ENCODE peak calls at places on chromosomes 16 and 17, in eight cellular contexts. One of them, this sample, is unnamed.
A peak's percentile ranks its signal among the peaks of the same experiment; 100 is the strongest.

GRCh38 chr17:30947796-30948195 is 23.0 kb upstream of the RNF135 start:
- DNase-seq in naive thymus-derived CD8-positive, alpha-beta T cell: no peak
- DNase-seq in adipocyte: no peak
- DNase-seq in prostate gland: no peak
- DNase-seq in activated CD4-positive, alpha-beta T cell treated with anti-CD3 and anti-CD28 coated beads, Interleukin-2, amount 50 U/mL, for 4 hours: no peak
- DNase-seq in AG04450: no peak
- DNase-seq in ascending aorta: no peak
- DNase-seq in colonic mucosa: no peak
- DNase-seq in this sample: no peak

GRCh38 chr16:12323007-12323699 is 346.6 kb downstream of the SNX29 start:
- DNase-seq in naive thymus-derived CD8-positive, alpha-beta T cell: peak; percentile 76
- DNase-seq in adipocyte: no peak
- DNase-seq in prostate gland: no peak
- DNase-seq in activated CD4-positive, alpha-beta T cell treated with anti-CD3 and anti-CD28 coated beads, Interleukin-2, amount 50 U/mL, for 4 hours: no peak
- DNase-seq in AG04450: no peak
- DNase-seq in ascending aorta: no peak
- DNase-seq in colonic mucosa: no peak
- DNase-seq in this sample: no peak

GRCh38 chr17:81391964-81392908 is 3.0 kb upstream of the BAHCC1 start:
- DNase-seq in naive thymus-derived CD8-positive, alpha-beta T cell: no peak
- DNase-seq in adipocyte: peak; percentile 71
- DNase-seq in prostate gland: no peak
- DNase-seq in activated CD4-positive, alpha-beta T cell treated with anti-CD3 and anti-CD28 coated beads, Interleukin-2, amount 50 U/mL, for 4 hours: no peak
- DNase-seq in AG04450: no peak
- DNase-seq in ascending aorta: peak; percentile 82
- DNase-seq in colonic mucosa: no peak
- DNase-seq in this sample: no peak

GRCh38 chr16:86345521-86345920 is 164.8 kb upstream of the FOXF1 start:
- DNase-seq in naive thymus-derived CD8-positive, alpha-beta T cell: no peak
- DNase-seq in adipocyte: no peak
- DNase-seq in prostate gland: no peak
- DNase-seq in activated CD4-positive, alpha-beta T cell treated with anti-CD3 and anti-CD28 coated beads, Interleukin-2, amount 50 U/mL, for 4 hours: no peak
- DNase-seq in AG04450: no peak
- DNase-seq in ascending aorta: no peak
- DNase-seq in colonic mucosa: no peak
- DNase-seq in this sample: no peak

GRCh38 chr17:72461757-72462156 is 340.9 kb downstream of the SOX9 start:
- DNase-seq in naive thymus-derived CD8-positive, alpha-beta T cell: no peak
- DNase-seq in adipocyte: no peak
- DNase-seq in prostate gland: no peak
- DNase-seq in activated CD4-positive, alpha-beta T cell treated with anti-CD3 and anti-CD28 coated beads, Interleukin-2, amount 50 U/mL, for 4 hours: no peak
- DNase-seq in AG04450: no peak
- DNase-seq in ascending aorta: no peak
- DNase-seq in colonic mucosa: no peak
- DNase-seq in this sample: no peak

GRCh38 chr17:41678907-41679739 is 9.6 kb upstream of the EIF1 start:
- DNase-seq in naive thymus-derived CD8-positive, alpha-beta T cell: peak; percentile 71
- DNase-seq in adipocyte: peak; percentile 30
- DNase-seq in prostate gland: no peak
- DNase-seq in activated CD4-positive, alpha-beta T cell treated with anti-CD3 and anti-CD28 coated beads, Interleukin-2, amount 50 U/mL, for 4 hours: peak; percentile 44
- DNase-seq in AG04450: no peak
- DNase-seq in ascending aorta: no peak
- DNase-seq in colonic mucosa: peak; percentile 53
- DNase-seq in this sample: peak; percentile 83

GRCh38 chr16:51129105-51129504 is 22.0 kb downstream of the SALL1 start:
- DNase-seq in naive thymus-derived CD8-positive, alpha-beta T cell: no peak
- DNase-seq in adipocyte: no peak
- DNase-seq in prostate gland: no peak
- DNase-seq in activated CD4-positive, alpha-beta T cell treated with anti-CD3 and anti-CD28 coated beads, Interleukin-2, amount 50 U/mL, for 4 hours: no peak
- DNase-seq in AG04450: no peak
- DNase-seq in ascending aorta: no peak
- DNase-seq in colonic mucosa: no peak
- DNase-seq in this sample: no peak

GRCh38 chr16:72092832-72093447 is 480 bp downstream of the TXNL4B start:
- DNase-seq in naive thymus-derived CD8-positive, alpha-beta T cell: peak; percentile 4
- DNase-seq in adipocyte: peak; percentile 77
- DNase-seq in prostate gland: no peak
- DNase-seq in activated CD4-positive, alpha-beta T cell treated with anti-CD3 and anti-CD28 coated beads, Interleukin-2, amount 50 U/mL, for 4 hours: no peak
- DNase-seq in AG04450: peak; percentile 34
- DNase-seq in ascending aorta: no peak
- DNase-seq in colonic mucosa: peak; percentile 44
- DNase-seq in this sample: no peak

GRCh38 chr16:87002717-87003413 is 314.3 kb downstream of the C16orf95 start:
- DNase-seq in naive thymus-derived CD8-positive, alpha-beta T cell: no peak
- DNase-seq in adipocyte: peak; percentile 84
- DNase-seq in prostate gland: no peak
- DNase-seq in activated CD4-positive, alpha-beta T cell treated with anti-CD3 and anti-CD28 coated beads, Interleukin-2, amount 50 U/mL, for 4 hours: no peak
- DNase-seq in AG04450: no peak
- DNase-seq in ascending aorta: peak; percentile 57
- DNase-seq in colonic mucosa: no peak
- DNase-seq in this sample: no peak

GRCh38 chr16:82735696-82736095 is 108.9 kb downstream of the CDH13 start:
- DNase-seq in naive thymus-derived CD8-positive, alpha-beta T cell: no peak
- DNase-seq in adipocyte: peak; percentile 18
- DNase-seq in prostate gland: no peak
- DNase-seq in activated CD4-positive, alpha-beta T cell treated with anti-CD3 and anti-CD28 coated beads, Interleukin-2, amount 50 U/mL, for 4 hours: no peak
- DNase-seq in AG04450: no peak
- DNase-seq in ascending aorta: no peak
- DNase-seq in colonic mucosa: no peak
- DNase-seq in this sample: no peak

GRCh38 chr17:1929896-1930750 is 95.0 kb downstream of the RTN4RL1 start:
- DNase-seq in naive thymus-derived CD8-positive, alpha-beta T cell: no peak
- DNase-seq in adipocyte: no peak
- DNase-seq in prostate gland: no peak
- DNase-seq in activated CD4-positive, alpha-beta T cell treated with anti-CD3 and anti-CD28 coated beads, Interleukin-2, amount 50 U/mL, for 4 hours: no peak
- DNase-seq in AG04450: no peak
- DNase-seq in ascending aorta: no peak
- DNase-seq in colonic mucosa: no peak
- DNase-seq in this sample: no peak

GRCh38 chr16:27698266-27698665 is 148.3 kb downstream of the KATNIP start:
- DNase-seq in naive thymus-derived CD8-positive, alpha-beta T cell: no peak
- DNase-seq in adipocyte: no peak
- DNase-seq in prostate gland: no peak
- DNase-seq in activated CD4-positive, alpha-beta T cell treated with anti-CD3 and anti-CD28 coated beads, Interleukin-2, amount 50 U/mL, for 4 hours: no peak
- DNase-seq in AG04450: no peak
- DNase-seq in ascending aorta: peak; percentile 41
- DNase-seq in colonic mucosa: no peak
- DNase-seq in this sample: no peak

GRCh38 chr17:75853410-75853809 is 1.7 kb downstream of the WBP2 start:
- DNase-seq in naive thymus-derived CD8-positive, alpha-beta T cell: no peak
- DNase-seq in adipocyte: peak; percentile 44
- DNase-seq in prostate gland: no peak
- DNase-seq in activated CD4-positive, alpha-beta T cell treated with anti-CD3 and anti-CD28 coated beads, Interleukin-2, amount 50 U/mL, for 4 hours: no peak
- DNase-seq in AG04450: no peak
- DNase-seq in ascending aorta: no peak
- DNase-seq in colonic mucosa: no peak
- DNase-seq in this sample: no peak

GRCh38 chr17:17171991-17172939 is 33.9 kb downstream of the PLD6 start:
- DNase-seq in naive thymus-derived CD8-positive, alpha-beta T cell: no peak
- DNase-seq in adipocyte: no peak
- DNase-seq in prostate gland: no peak
- DNase-seq in activated CD4-positive, alpha-beta T cell treated with anti-CD3 and anti-CD28 coated beads, Interleukin-2, amount 50 U/mL, for 4 hours: no peak
- DNase-seq in AG04450: no peak
- DNase-seq in ascending aorta: no peak
- DNase-seq in colonic mucosa: no peak
- DNase-seq in this sample: no peak

GRCh38 chr16:54175552-54176375 is 110.8 kb downstream of the IRX3 start:
- DNase-seq in naive thymus-derived CD8-positive, alpha-beta T cell: no peak
- DNase-seq in adipocyte: peak; percentile 47
- DNase-seq in prostate gland: no peak
- DNase-seq in activated CD4-positive, alpha-beta T cell treated with anti-CD3 and anti-CD28 coated beads, Interleukin-2, amount 50 U/mL, for 4 hours: no peak
- DNase-seq in AG04450: no peak
- DNase-seq in ascending aorta: no peak
- DNase-seq in colonic mucosa: no peak
- DNase-seq in this sample: no peak

GRCh38 chr16:71883849-71884638 is at the start of gene ZNF821:
- DNase-seq in naive thymus-derived CD8-positive, alpha-beta T cell: peak; percentile 74
- DNase-seq in adipocyte: peak; percentile 94
- DNase-seq in prostate gland: peak; percentile 79
- DNase-seq in activated CD4-positive, alpha-beta T cell treated with anti-CD3 and anti-CD28 coated beads, Interleukin-2, amount 50 U/mL, for 4 hours: peak; percentile 55
- DNase-seq in AG04450: no peak
- DNase-seq in ascending aorta: peak; percentile 89
- DNase-seq in colonic mucosa: peak; percentile 73
- DNase-seq in this sample: peak; percentile 49

GRCh38 chr17:78797213-78797612 is 15.1 kb upstream of the CYTH1 start:
- DNase-seq in naive thymus-derived CD8-positive, alpha-beta T cell: no peak
- DNase-seq in adipocyte: no peak
- DNase-seq in prostate gland: no peak
- DNase-seq in activated CD4-positive, alpha-beta T cell treated with anti-CD3 and anti-CD28 coated beads, Interleukin-2, amount 50 U/mL, for 4 hours: no peak
- DNase-seq in AG04450: no peak
- DNase-seq in ascending aorta: no peak
- DNase-seq in colonic mucosa: no peak
- DNase-seq in this sample: no peak

GRCh38 chr17:75822119-75822799 is 21.9 kb downstream of the UNC13D start:
- DNase-seq in naive thymus-derived CD8-positive, alpha-beta T cell: peak; percentile 54
- DNase-seq in adipocyte: no peak
- DNase-seq in prostate gland: peak; percentile 62
- DNase-seq in activated CD4-positive, alpha-beta T cell treated with anti-CD3 and anti-CD28 coated beads, Interleukin-2, amount 50 U/mL, for 4 hours: no peak
- DNase-seq in AG04450: no peak
- DNase-seq in ascending aorta: no peak
- DNase-seq in colonic mucosa: peak; percentile 56
- DNase-seq in this sample: no peak

GRCh38 chr16:53515259-53515658 is 12.2 kb upstream of the AKTIP start:
- DNase-seq in naive thymus-derived CD8-positive, alpha-beta T cell: no peak
- DNase-seq in adipocyte: no peak
- DNase-seq in prostate gland: no peak
- DNase-seq in activated CD4-positive, alpha-beta T cell treated with anti-CD3 and anti-CD28 coated beads, Interleukin-2, amount 50 U/mL, for 4 hours: no peak
- DNase-seq in AG04450: no peak
- DNase-seq in ascending aorta: no peak
- DNase-seq in colonic mucosa: no peak
- DNase-seq in this sample: no peak

GRCh38 chr16:47574091-47575054 is 113.2 kb downstream of the PHKB start:
- DNase-seq in naive thymus-derived CD8-positive, alpha-beta T cell: peak; percentile 15
- DNase-seq in adipocyte: no peak
- DNase-seq in prostate gland: no peak
- DNase-seq in activated CD4-positive, alpha-beta T cell treated with anti-CD3 and anti-CD28 coated beads, Interleukin-2, amount 50 U/mL, for 4 hours: no peak
- DNase-seq in AG04450: no peak
- DNase-seq in ascending aorta: no peak
- DNase-seq in colonic mucosa: no peak
- DNase-seq in this sample: no peak

GRCh38 chr17:35892091-35892637 is 12.0 kb upstream of the CCL5 start:
- DNase-seq in naive thymus-derived CD8-positive, alpha-beta T cell: no peak
- DNase-seq in adipocyte: no peak
- DNase-seq in prostate gland: no peak
- DNase-seq in activated CD4-positive, alpha-beta T cell treated with anti-CD3 and anti-CD28 coated beads, Interleukin-2, amount 50 U/mL, for 4 hours: peak; percentile 50
- DNase-seq in AG04450: no peak
- DNase-seq in ascending aorta: no peak
- DNase-seq in colonic mucosa: no peak
- DNase-seq in this sample: peak; percentile 13

GRCh38 chr16:11681977-11682654 is 13.9 kb downstream of the SNN start:
- DNase-seq in naive thymus-derived CD8-positive, alpha-beta T cell: no peak
- DNase-seq in adipocyte: no peak
- DNase-seq in prostate gland: no peak
- DNase-seq in activated CD4-positive, alpha-beta T cell treated with anti-CD3 and anti-CD28 coated beads, Interleukin-2, amount 50 U/mL, for 4 hours: no peak
- DNase-seq in AG04450: no peak
- DNase-seq in ascending aorta: no peak
- DNase-seq in colonic mucosa: peak; percentile 71
- DNase-seq in this sample: no peak

GRCh38 chr17:72913315-72913714 is 179.2 kb downstream of the SLC39A11 start:
- DNase-seq in naive thymus-derived CD8-positive, alpha-beta T cell: no peak
- DNase-seq in adipocyte: no peak
- DNase-seq in prostate gland: no peak
- DNase-seq in activated CD4-positive, alpha-beta T cell treated with anti-CD3 and anti-CD28 coated beads, Interleukin-2, amount 50 U/mL, for 4 hours: no peak
- DNase-seq in AG04450: no peak
- DNase-seq in ascending aorta: no peak
- DNase-seq in colonic mucosa: no peak
- DNase-seq in this sample: no peak

GRCh38 chr17:47297661-47298400 is 25.9 kb upstream of the EFCAB13 start:
- DNase-seq in naive thymus-derived CD8-positive, alpha-beta T cell: no peak
- DNase-seq in adipocyte: no peak
- DNase-seq in prostate gland: no peak
- DNase-seq in activated CD4-positive, alpha-beta T cell treated with anti-CD3 and anti-CD28 coated beads, Interleukin-2, amount 50 U/mL, for 4 hours: no peak
- DNase-seq in AG04450: no peak
- DNase-seq in ascending aorta: peak; percentile 58
- DNase-seq in colonic mucosa: no peak
- DNase-seq in this sample: no peak

GRCh38 chr17:42111901-42112551 is 488 bp downstream of the DHX58 start:
- DNase-seq in naive thymus-derived CD8-positive, alpha-beta T cell: no peak
- DNase-seq in adipocyte: peak; percentile 33
- DNase-seq in prostate gland: peak; percentile 28
- DNase-seq in activated CD4-positive, alpha-beta T cell treated with anti-CD3 and anti-CD28 coated beads, Interleukin-2, amount 50 U/mL, for 4 hours: no peak
- DNase-seq in AG04450: no peak
- DNase-seq in ascending aorta: no peak
- DNase-seq in colonic mucosa: peak; percentile 59
- DNase-seq in this sample: no peak

GRCh38 chr17:81685108-81685507 is 1.3 kb downstream of the HGS start:
- DNase-seq in naive thymus-derived CD8-positive, alpha-beta T cell: no peak
- DNase-seq in adipocyte: peak; percentile 64
- DNase-seq in prostate gland: no peak
- DNase-seq in activated CD4-positive, alpha-beta T cell treated with anti-CD3 and anti-CD28 coated beads, Interleukin-2, amount 50 U/mL, for 4 hours: peak; percentile 51
- DNase-seq in AG04450: peak; percentile 23
- DNase-seq in ascending aorta: no peak
- DNase-seq in colonic mucosa: no peak
- DNase-seq in this sample: no peak

GRCh38 chr16:47779201-47780016 is 318.3 kb downstream of the PHKB start:
- DNase-seq in naive thymus-derived CD8-positive, alpha-beta T cell: peak; percentile 5
- DNase-seq in adipocyte: peak; percentile 48
- DNase-seq in prostate gland: no peak
- DNase-seq in activated CD4-positive, alpha-beta T cell treated with anti-CD3 and anti-CD28 coated beads, Interleukin-2, amount 50 U/mL, for 4 hours: no peak
- DNase-seq in AG04450: no peak
- DNase-seq in ascending aorta: no peak
- DNase-seq in colonic mucosa: no peak
- DNase-seq in this sample: peak; percentile 67

GRCh38 chr16:81814751-81815428 is 35.8 kb downstream of the PLCG2 start:
- DNase-seq in naive thymus-derived CD8-positive, alpha-beta T cell: no peak
- DNase-seq in adipocyte: no peak
- DNase-seq in prostate gland: no peak
- DNase-seq in activated CD4-positive, alpha-beta T cell treated with anti-CD3 and anti-CD28 coated beads, Interleukin-2, amount 50 U/mL, for 4 hours: no peak
- DNase-seq in AG04450: no peak
- DNase-seq in ascending aorta: no peak
- DNase-seq in colonic mucosa: no peak
- DNase-seq in this sample: no peak

GRCh38 chr16:50153648-50154368 is 702 bp downstream of the TENT4B start:
- DNase-seq in naive thymus-derived CD8-positive, alpha-beta T cell: no peak
- DNase-seq in adipocyte: peak; percentile 55
- DNase-seq in prostate gland: peak; percentile 14
- DNase-seq in activated CD4-positive, alpha-beta T cell treated with anti-CD3 and anti-CD28 coated beads, Interleukin-2, amount 50 U/mL, for 4 hours: peak; percentile 29
- DNase-seq in AG04450: no peak
- DNase-seq in ascending aorta: peak; percentile 68
- DNase-seq in colonic mucosa: peak; percentile 42
- DNase-seq in this sample: no peak

GRCh38 chr16:86836503-86837125 is 258.3 kb downstream of the FOXL1 start:
- DNase-seq in naive thymus-derived CD8-positive, alpha-beta T cell: no peak
- DNase-seq in adipocyte: peak; percentile 72
- DNase-seq in prostate gland: no peak
- DNase-seq in activated CD4-positive, alpha-beta T cell treated with anti-CD3 and anti-CD28 coated beads, Interleukin-2, amount 50 U/mL, for 4 hours: no peak
- DNase-seq in AG04450: peak; percentile 59
- DNase-seq in ascending aorta: no peak
- DNase-seq in colonic mucosa: no peak
- DNase-seq in this sample: no peak

GRCh38 chr17:9220466-9221230 is 199.3 kb downstream of the NTN1 start:
- DNase-seq in naive thymus-derived CD8-positive, alpha-beta T cell: no peak
- DNase-seq in adipocyte: no peak
- DNase-seq in prostate gland: no peak
- DNase-seq in activated CD4-positive, alpha-beta T cell treated with anti-CD3 and anti-CD28 coated beads, Interleukin-2, amount 50 U/mL, for 4 hours: no peak
- DNase-seq in AG04450: no peak
- DNase-seq in ascending aorta: no peak
- DNase-seq in colonic mucosa: no peak
- DNase-seq in this sample: no peak

GRCh38 chr17:69375229-69375628 is 39.3 kb upstream of the MAP2K6 start:
- DNase-seq in naive thymus-derived CD8-positive, alpha-beta T cell: no peak
- DNase-seq in adipocyte: no peak
- DNase-seq in prostate gland: no peak
- DNase-seq in activated CD4-positive, alpha-beta T cell treated with anti-CD3 and anti-CD28 coated beads, Interleukin-2, amount 50 U/mL, for 4 hours: no peak
- DNase-seq in AG04450: no peak
- DNase-seq in ascending aorta: no peak
- DNase-seq in colonic mucosa: no peak
- DNase-seq in this sample: no peak

GRCh38 chr17:27180322-27180721 is 113.6 kb upstream of the WSB1 start:
- DNase-seq in naive thymus-derived CD8-positive, alpha-beta T cell: no peak
- DNase-seq in adipocyte: no peak
- DNase-seq in prostate gland: no peak
- DNase-seq in activated CD4-positive, alpha-beta T cell treated with anti-CD3 and anti-CD28 coated beads, Interleukin-2, amount 50 U/mL, for 4 hours: no peak
- DNase-seq in AG04450: no peak
- DNase-seq in ascending aorta: no peak
- DNase-seq in colonic mucosa: no peak
- DNase-seq in this sample: no peak

GRCh38 chr17:57861000-57861736 is 11.3 kb upstream of the MRPS23 start:
- DNase-seq in naive thymus-derived CD8-positive, alpha-beta T cell: peak; percentile 33
- DNase-seq in adipocyte: peak; percentile 40
- DNase-seq in prostate gland: peak; percentile 76
- DNase-seq in activated CD4-positive, alpha-beta T cell treated with anti-CD3 and anti-CD28 coated beads, Interleukin-2, amount 50 U/mL, for 4 hours: peak; percentile 22
- DNase-seq in AG04450: no peak
- DNase-seq in ascending aorta: peak; percentile 83
- DNase-seq in colonic mucosa: peak; percentile 86
- DNase-seq in this sample: peak; percentile 80